ENCODE peak calls at places on chromosome 10, in seven cellular contexts. C is prostate gland, X is ovary, N is body of pancreas, P is A549, O is HCT116, H is esophagus squamous epithelium. K is an unnamed sample. For H3K9me3, the result is how much of the 10 kb centered on the place peaks cover.

GRCh38 chr10:116272497-116273221 is at the start of gene GFRA1:
- DNase-seq in C (no peak), X (peak), N (peak), P (peak), O (no peak), H (no peak), K (no peak)

GRCh38 chr10:116444527-116445142 is 17.0 kb downstream of the PNLIPRP3 start:
- DNase-seq in C (no peak), X (no peak), N (peak), P (peak), O (peak), H (no peak), K (no peak)

GRCh38 chr10:127092916-127093315 is 103.5 kb downstream of the INSYN2A start:
- DNase-seq in C (no peak), X (no peak), N (no peak), P (no peak), O (no peak), H (no peak), K (no peak)

GRCh38 chr10:24930427-24930826 is 22.0 kb downstream of the PRTFDC1 start:
- DNase-seq in C (no peak), X (no peak), N (no peak), P (no peak), O (no peak), H (no peak), K (no peak)

GRCh38 chr10:77970869-77971803 is 44.6 kb upstream of the DLG5 start:
- DNase-seq in C (peak), X (peak), N (peak), P (peak), O (no peak), H (no peak), K (no peak)

GRCh38 chr10:8502611-8503010 is 448.1 kb downstream of the GATA3 start:
- DNase-seq in C (no peak), X (no peak), N (no peak), P (no peak), O (no peak), H (no peak), K (no peak)

GRCh38 chr10:59064759-59065498 is 111.5 kb upstream of the PHYHIPL start:
- DNase-seq in C (no peak), X (no peak), N (no peak), P (no peak), O (no peak), H (no peak), K (no peak)

GRCh38 chr10:131830446-131831130 is 70.2 kb upstream of the PPP2R2D start:
- DNase-seq in C (no peak), X (peak), N (no peak), P (no peak), O (no peak), H (no peak), K (no peak)

GRCh38 chr10:29277296-29277695 is 11.6 kb upstream of the LYZL1 start:
- DNase-seq in C (no peak), X (peak), N (no peak), P (no peak), O (no peak), H (no peak), K (no peak)
- H3K9me3 ChIP-seq in C (under half), X (under half), N (under half), P (under half), O (under half), H (under half), K (under half)

GRCh38 chr10:11285171-11285570 is 267.5 kb downstream of the CELF2 start:
- DNase-seq in C (no peak), X (no peak), N (no peak), P (no peak), O (no peak), H (no peak), K (no peak)
- TF ChIP-seq CTCF in C (no peak), X (no peak), N (no peak), P (no peak), O (no peak), H (no peak), K (no peak)

GRCh38 chr10:11823122-11823988 is at the start of gene PROSER2:
- DNase-seq in C (peak), X (peak), N (peak), P (peak), O (peak), H (no peak), K (peak)
- TF ChIP-seq POLR2A in C (peak), X (peak), N (peak), P (peak), O (peak), H (peak), K (no peak)

GRCh38 chr10:82505009-82505408 is 630.0 kb downstream of the NRG3 start:
- DNase-seq in C (no peak), X (no peak), N (no peak), P (no peak), O (no peak), H (no peak), K (no peak)
- H3K9me3 ChIP-seq in C (under half), X (under half), N (under half), P (under half), O (under half), H (under half), K (under half)

DNA sequence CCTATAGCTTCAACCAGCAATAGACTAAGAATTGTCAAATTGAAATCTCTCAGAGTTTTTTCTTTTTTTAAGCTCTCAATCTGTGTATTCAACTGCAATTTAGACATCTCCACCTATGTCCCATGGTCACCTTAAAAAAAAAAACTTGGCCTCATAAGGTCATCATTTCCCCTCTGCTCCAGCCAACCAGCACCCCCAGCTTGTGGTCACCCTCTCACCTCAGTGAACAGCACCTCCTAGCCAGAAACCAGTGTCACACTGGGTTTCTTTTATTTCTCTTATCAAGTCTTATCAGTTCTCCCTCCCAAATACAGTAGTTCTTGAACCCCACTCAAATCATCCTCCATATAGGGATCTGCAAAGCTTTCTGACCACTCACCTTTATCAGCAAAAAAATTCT is 4.0 kb downstream of the ITGB1 start:
- DNase-seq in C (no peak), X (no peak), N (no peak), P (no peak), O (no peak), H (no peak), K (no peak)
- TF ChIP-seq CTCF in C (no peak), X (no peak), N (no peak), P (peak), O (no peak), H (no peak), K (no peak)

DNA sequence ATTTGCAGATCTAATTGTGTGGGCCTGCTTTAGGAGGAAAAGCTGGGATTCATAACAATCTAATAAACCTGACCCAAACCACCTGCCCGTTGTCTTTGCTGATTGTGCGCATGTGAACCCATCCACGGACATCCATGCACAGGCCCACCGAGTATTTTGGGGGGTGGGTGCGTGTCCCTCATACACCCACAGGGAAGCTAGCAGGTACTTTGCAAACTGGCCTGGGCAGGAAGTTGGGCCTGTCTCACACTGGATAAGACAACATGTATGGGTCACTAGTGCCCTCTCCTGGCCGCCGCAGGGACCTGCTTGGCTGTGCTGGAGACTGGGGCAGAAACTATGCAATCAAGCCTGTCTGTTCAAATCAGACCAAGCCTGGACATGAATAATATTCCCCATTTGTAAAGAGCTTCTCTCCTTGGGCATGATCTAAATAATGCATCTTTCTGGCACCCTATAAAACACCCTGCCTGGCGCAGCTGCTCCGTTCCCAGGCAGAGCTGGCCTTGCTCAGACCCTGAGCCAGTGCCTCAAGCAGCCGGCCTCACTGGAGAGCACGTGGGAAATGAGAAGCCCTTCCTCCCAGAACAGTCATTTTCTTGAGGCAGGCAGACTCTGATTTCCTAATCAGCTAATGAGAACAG is 15.8 kb downstream of the ECHDC3 start:
- DNase-seq in C (peak), X (peak), N (peak), P (peak), O (peak), H (peak), K (peak)
- TF ChIP-seq POLR2A in C (no peak), X (no peak), N (peak), P (no peak), O (no peak), H (no peak), K (peak)